ENCODE peak calls at places on chromosomes 11 and 22, in nine cellular contexts. One of them, this sample, is unnamed.

GRCh38 chr11:63583288-63583687 is 20.1 kb upstream of the PLAAT2 start:
- DNase-seq in K562: no peak
- DNase-seq in activated CD4-positive, alpha-beta T cell treated with anti-CD3 and anti-CD28 coated beads, Interleukin-2, amount 50 U/mL, for 4 hours: no peak
- DNase-seq in DMS153: no peak
- DNase-seq in stimulated activated CD4-positive, alpha-beta T cell treated with anti-CD3 and anti-CD28 coated beads, Interleukin-15, amount 100 ng/mL, for 1 hour: no peak
- DNase-seq in HS-5: no peak
- DNase-seq in T47D: no peak
- DNase-seq in type B pancreatic cell: no peak
- DNase-seq in T-helper 22 cell: no peak
- DNase-seq in this sample: no peak

GRCh38 chr22:30694638-30695350 is at the start of gene OSBP2:
- DNase-seq in K562: peak
- DNase-seq in activated CD4-positive, alpha-beta T cell treated with anti-CD3 and anti-CD28 coated beads, Interleukin-2, amount 50 U/mL, for 4 hours: peak
- DNase-seq in DMS153: no peak
- DNase-seq in stimulated activated CD4-positive, alpha-beta T cell treated with anti-CD3 and anti-CD28 coated beads, Interleukin-15, amount 100 ng/mL, for 1 hour: peak
- DNase-seq in HS-5: no peak
- DNase-seq in T47D: peak
- DNase-seq in type B pancreatic cell: peak
- DNase-seq in T-helper 22 cell: peak
- DNase-seq in this sample: no peak

GRCh38 chr22:23098718-23099524 is 28.6 kb downstream of the GNAZ start:
- DNase-seq in K562: no peak
- DNase-seq in activated CD4-positive, alpha-beta T cell treated with anti-CD3 and anti-CD28 coated beads, Interleukin-2, amount 50 U/mL, for 4 hours: no peak
- DNase-seq in DMS153: no peak
- DNase-seq in stimulated activated CD4-positive, alpha-beta T cell treated with anti-CD3 and anti-CD28 coated beads, Interleukin-15, amount 100 ng/mL, for 1 hour: no peak
- DNase-seq in HS-5: no peak
- DNase-seq in T47D: no peak
- DNase-seq in type B pancreatic cell: no peak
- DNase-seq in T-helper 22 cell: no peak
- DNase-seq in this sample: no peak

GRCh38 chr11:123511037-123511870 is 81.2 kb downstream of the GRAMD1B start:
- DNase-seq in K562: peak
- DNase-seq in activated CD4-positive, alpha-beta T cell treated with anti-CD3 and anti-CD28 coated beads, Interleukin-2, amount 50 U/mL, for 4 hours: peak
- DNase-seq in DMS153: peak
- DNase-seq in stimulated activated CD4-positive, alpha-beta T cell treated with anti-CD3 and anti-CD28 coated beads, Interleukin-15, amount 100 ng/mL, for 1 hour: peak
- DNase-seq in HS-5: peak
- DNase-seq in T47D: peak
- DNase-seq in type B pancreatic cell: peak
- DNase-seq in T-helper 22 cell: peak
- DNase-seq in this sample: peak

GRCh38 chr22:44363980-44364749 is 51.4 kb upstream of the SHISAL1 start:
- DNase-seq in K562: no peak
- DNase-seq in activated CD4-positive, alpha-beta T cell treated with anti-CD3 and anti-CD28 coated beads, Interleukin-2, amount 50 U/mL, for 4 hours: no peak
- DNase-seq in DMS153: no peak
- DNase-seq in stimulated activated CD4-positive, alpha-beta T cell treated with anti-CD3 and anti-CD28 coated beads, Interleukin-15, amount 100 ng/mL, for 1 hour: no peak
- DNase-seq in HS-5: no peak
- DNase-seq in T47D: no peak
- DNase-seq in type B pancreatic cell: no peak
- DNase-seq in T-helper 22 cell: no peak
- DNase-seq in this sample: no peak

GRCh38 chr11:103608566-103608965 is 427.9 kb upstream of the DDI1 start:
- DNase-seq in K562: no peak
- DNase-seq in activated CD4-positive, alpha-beta T cell treated with anti-CD3 and anti-CD28 coated beads, Interleukin-2, amount 50 U/mL, for 4 hours: no peak
- DNase-seq in DMS153: no peak
- DNase-seq in stimulated activated CD4-positive, alpha-beta T cell treated with anti-CD3 and anti-CD28 coated beads, Interleukin-15, amount 100 ng/mL, for 1 hour: no peak
- DNase-seq in HS-5: no peak
- DNase-seq in T47D: no peak
- DNase-seq in type B pancreatic cell: no peak
- DNase-seq in T-helper 22 cell: no peak
- DNase-seq in this sample: no peak

GRCh38 chr11:1854949-1855885 is 2.3 kb downstream of the LSP1 start:
- DNase-seq in K562: peak
- DNase-seq in activated CD4-positive, alpha-beta T cell treated with anti-CD3 and anti-CD28 coated beads, Interleukin-2, amount 50 U/mL, for 4 hours: no peak
- DNase-seq in DMS153: no peak
- DNase-seq in stimulated activated CD4-positive, alpha-beta T cell treated with anti-CD3 and anti-CD28 coated beads, Interleukin-15, amount 100 ng/mL, for 1 hour: no peak
- DNase-seq in HS-5: no peak
- DNase-seq in T47D: no peak
- DNase-seq in type B pancreatic cell: no peak
- DNase-seq in T-helper 22 cell: no peak
- DNase-seq in this sample: no peak

GRCh38 chr11:88482871-88483301 is 145.3 kb upstream of the CTSC start:
- DNase-seq in K562: no peak
- DNase-seq in activated CD4-positive, alpha-beta T cell treated with anti-CD3 and anti-CD28 coated beads, Interleukin-2, amount 50 U/mL, for 4 hours: no peak
- DNase-seq in DMS153: no peak
- DNase-seq in stimulated activated CD4-positive, alpha-beta T cell treated with anti-CD3 and anti-CD28 coated beads, Interleukin-15, amount 100 ng/mL, for 1 hour: no peak
- DNase-seq in HS-5: peak
- DNase-seq in T47D: no peak
- DNase-seq in type B pancreatic cell: no peak
- DNase-seq in T-helper 22 cell: no peak
- DNase-seq in this sample: no peak

GRCh38 chr11:76620471-76620870 is 50.1 kb downstream of the LRRC32 start:
- DNase-seq in K562: no peak
- DNase-seq in activated CD4-positive, alpha-beta T cell treated with anti-CD3 and anti-CD28 coated beads, Interleukin-2, amount 50 U/mL, for 4 hours: no peak
- DNase-seq in DMS153: no peak
- DNase-seq in stimulated activated CD4-positive, alpha-beta T cell treated with anti-CD3 and anti-CD28 coated beads, Interleukin-15, amount 100 ng/mL, for 1 hour: no peak
- DNase-seq in HS-5: peak
- DNase-seq in T47D: no peak
- DNase-seq in type B pancreatic cell: no peak
- DNase-seq in T-helper 22 cell: no peak
- DNase-seq in this sample: no peak

GRCh38 chr11:131408011-131408640 is 37.7 kb downstream of the NTM start:
- DNase-seq in K562: peak
- DNase-seq in activated CD4-positive, alpha-beta T cell treated with anti-CD3 and anti-CD28 coated beads, Interleukin-2, amount 50 U/mL, for 4 hours: no peak
- DNase-seq in DMS153: no peak
- DNase-seq in stimulated activated CD4-positive, alpha-beta T cell treated with anti-CD3 and anti-CD28 coated beads, Interleukin-15, amount 100 ng/mL, for 1 hour: no peak
- DNase-seq in HS-5: no peak
- DNase-seq in T47D: peak
- DNase-seq in type B pancreatic cell: no peak
- DNase-seq in T-helper 22 cell: no peak
- DNase-seq in this sample: peak

GRCh38 chr11:74388678-74389327 is 9.4 kb downstream of the PGM2L1 start:
- DNase-seq in K562: peak
- DNase-seq in activated CD4-positive, alpha-beta T cell treated with anti-CD3 and anti-CD28 coated beads, Interleukin-2, amount 50 U/mL, for 4 hours: peak
- DNase-seq in DMS153: peak
- DNase-seq in stimulated activated CD4-positive, alpha-beta T cell treated with anti-CD3 and anti-CD28 coated beads, Interleukin-15, amount 100 ng/mL, for 1 hour: peak
- DNase-seq in HS-5: no peak
- DNase-seq in T47D: peak
- DNase-seq in type B pancreatic cell: no peak
- DNase-seq in T-helper 22 cell: peak
- DNase-seq in this sample: peak

GRCh38 chr11:1939006-1939626 is 8.0 kb upstream of the MRPL23 start:
- DNase-seq in K562: peak
- DNase-seq in activated CD4-positive, alpha-beta T cell treated with anti-CD3 and anti-CD28 coated beads, Interleukin-2, amount 50 U/mL, for 4 hours: no peak
- DNase-seq in DMS153: no peak
- DNase-seq in stimulated activated CD4-positive, alpha-beta T cell treated with anti-CD3 and anti-CD28 coated beads, Interleukin-15, amount 100 ng/mL, for 1 hour: peak
- DNase-seq in HS-5: no peak
- DNase-seq in T47D: no peak
- DNase-seq in type B pancreatic cell: peak
- DNase-seq in T-helper 22 cell: no peak
- DNase-seq in this sample: no peak

GRCh38 chr11:72352859-72353551 is 81.3 kb downstream of the CLPB start:
- DNase-seq in K562: peak
- DNase-seq in activated CD4-positive, alpha-beta T cell treated with anti-CD3 and anti-CD28 coated beads, Interleukin-2, amount 50 U/mL, for 4 hours: no peak
- DNase-seq in DMS153: peak
- DNase-seq in stimulated activated CD4-positive, alpha-beta T cell treated with anti-CD3 and anti-CD28 coated beads, Interleukin-15, amount 100 ng/mL, for 1 hour: no peak
- DNase-seq in HS-5: no peak
- DNase-seq in T47D: no peak
- DNase-seq in type B pancreatic cell: no peak
- DNase-seq in T-helper 22 cell: no peak
- DNase-seq in this sample: no peak

GRCh38 chr11:8261921-8262551 is 1.6 kb downstream of the LMO1 start:
- DNase-seq in K562: no peak
- DNase-seq in activated CD4-positive, alpha-beta T cell treated with anti-CD3 and anti-CD28 coated beads, Interleukin-2, amount 50 U/mL, for 4 hours: no peak
- DNase-seq in DMS153: no peak
- DNase-seq in stimulated activated CD4-positive, alpha-beta T cell treated with anti-CD3 and anti-CD28 coated beads, Interleukin-15, amount 100 ng/mL, for 1 hour: no peak
- DNase-seq in HS-5: no peak
- DNase-seq in T47D: no peak
- DNase-seq in type B pancreatic cell: peak
- DNase-seq in T-helper 22 cell: no peak
- DNase-seq in this sample: no peak

GRCh38 chr22:26751217-26751616 is 93.8 kb downstream of the MIAT start:
- DNase-seq in K562: no peak
- DNase-seq in activated CD4-positive, alpha-beta T cell treated with anti-CD3 and anti-CD28 coated beads, Interleukin-2, amount 50 U/mL, for 4 hours: no peak
- DNase-seq in DMS153: no peak
- DNase-seq in stimulated activated CD4-positive, alpha-beta T cell treated with anti-CD3 and anti-CD28 coated beads, Interleukin-15, amount 100 ng/mL, for 1 hour: no peak
- DNase-seq in HS-5: no peak
- DNase-seq in T47D: no peak
- DNase-seq in type B pancreatic cell: no peak
- DNase-seq in T-helper 22 cell: no peak
- DNase-seq in this sample: no peak

GRCh38 chr11:65663634-65664200 is 1.0 kb upstream of the RELA start:
- DNase-seq in K562: peak
- DNase-seq in activated CD4-positive, alpha-beta T cell treated with anti-CD3 and anti-CD28 coated beads, Interleukin-2, amount 50 U/mL, for 4 hours: peak
- DNase-seq in DMS153: no peak
- DNase-seq in stimulated activated CD4-positive, alpha-beta T cell treated with anti-CD3 and anti-CD28 coated beads, Interleukin-15, amount 100 ng/mL, for 1 hour: no peak
- DNase-seq in HS-5: no peak
- DNase-seq in T47D: no peak
- DNase-seq in type B pancreatic cell: no peak
- DNase-seq in T-helper 22 cell: no peak
- DNase-seq in this sample: no peak

GRCh38 chr11:29075726-29076125 is 941.1 kb downstream of the KCNA4 start:
- DNase-seq in K562: no peak
- DNase-seq in activated CD4-positive, alpha-beta T cell treated with anti-CD3 and anti-CD28 coated beads, Interleukin-2, amount 50 U/mL, for 4 hours: no peak
- DNase-seq in DMS153: no peak
- DNase-seq in stimulated activated CD4-positive, alpha-beta T cell treated with anti-CD3 and anti-CD28 coated beads, Interleukin-15, amount 100 ng/mL, for 1 hour: no peak
- DNase-seq in HS-5: no peak
- DNase-seq in T47D: no peak
- DNase-seq in type B pancreatic cell: no peak
- DNase-seq in T-helper 22 cell: no peak
- DNase-seq in this sample: no peak

GRCh38 chr11:119676461-119677020 is 52.5 kb downstream of the NECTIN1 start:
- DNase-seq in K562: no peak
- DNase-seq in activated CD4-positive, alpha-beta T cell treated with anti-CD3 and anti-CD28 coated beads, Interleukin-2, amount 50 U/mL, for 4 hours: no peak
- DNase-seq in DMS153: no peak
- DNase-seq in stimulated activated CD4-positive, alpha-beta T cell treated with anti-CD3 and anti-CD28 coated beads, Interleukin-15, amount 100 ng/mL, for 1 hour: no peak
- DNase-seq in HS-5: no peak
- DNase-seq in T47D: no peak
- DNase-seq in type B pancreatic cell: no peak
- DNase-seq in T-helper 22 cell: no peak
- DNase-seq in this sample: no peak

GRCh38 chr22:43007519-43008102 is 7.3 kb downstream of the PACSIN2 start:
- DNase-seq in K562: peak
- DNase-seq in activated CD4-positive, alpha-beta T cell treated with anti-CD3 and anti-CD28 coated beads, Interleukin-2, amount 50 U/mL, for 4 hours: no peak
- DNase-seq in DMS153: peak
- DNase-seq in stimulated activated CD4-positive, alpha-beta T cell treated with anti-CD3 and anti-CD28 coated beads, Interleukin-15, amount 100 ng/mL, for 1 hour: no peak
- DNase-seq in HS-5: no peak
- DNase-seq in T47D: no peak
- DNase-seq in type B pancreatic cell: no peak
- DNase-seq in T-helper 22 cell: no peak
- DNase-seq in this sample: no peak

GRCh38 chr11:32870676-32871075 is 21.9 kb upstream of the QSER1 start:
- DNase-seq in K562: peak
- DNase-seq in activated CD4-positive, alpha-beta T cell treated with anti-CD3 and anti-CD28 coated beads, Interleukin-2, amount 50 U/mL, for 4 hours: peak
- DNase-seq in DMS153: peak
- DNase-seq in stimulated activated CD4-positive, alpha-beta T cell treated with anti-CD3 and anti-CD28 coated beads, Interleukin-15, amount 100 ng/mL, for 1 hour: no peak
- DNase-seq in HS-5: no peak
- DNase-seq in T47D: no peak
- DNase-seq in type B pancreatic cell: no peak
- DNase-seq in T-helper 22 cell: no peak
- DNase-seq in this sample: no peak

GRCh38 chr11:128946646-128947045 is 4.0 kb upstream of the TP53AIP1 start:
- DNase-seq in K562: no peak
- DNase-seq in activated CD4-positive, alpha-beta T cell treated with anti-CD3 and anti-CD28 coated beads, Interleukin-2, amount 50 U/mL, for 4 hours: no peak
- DNase-seq in DMS153: no peak
- DNase-seq in stimulated activated CD4-positive, alpha-beta T cell treated with anti-CD3 and anti-CD28 coated beads, Interleukin-15, amount 100 ng/mL, for 1 hour: no peak
- DNase-seq in HS-5: no peak
- DNase-seq in T47D: no peak
- DNase-seq in type B pancreatic cell: no peak
- DNase-seq in T-helper 22 cell: no peak
- DNase-seq in this sample: no peak

GRCh38 chr11:61011950-61012830 is 40.7 kb downstream of the CD6 start:
- DNase-seq in K562: no peak
- DNase-seq in activated CD4-positive, alpha-beta T cell treated with anti-CD3 and anti-CD28 coated beads, Interleukin-2, amount 50 U/mL, for 4 hours: no peak
- DNase-seq in DMS153: no peak
- DNase-seq in stimulated activated CD4-positive, alpha-beta T cell treated with anti-CD3 and anti-CD28 coated beads, Interleukin-15, amount 100 ng/mL, for 1 hour: no peak
- DNase-seq in HS-5: no peak
- DNase-seq in T47D: no peak
- DNase-seq in type B pancreatic cell: no peak
- DNase-seq in T-helper 22 cell: no peak
- DNase-seq in this sample: no peak

GRCh38 chr11:60985991-60986915 is 14.8 kb downstream of the CD6 start:
- DNase-seq in K562: no peak
- DNase-seq in activated CD4-positive, alpha-beta T cell treated with anti-CD3 and anti-CD28 coated beads, Interleukin-2, amount 50 U/mL, for 4 hours: peak
- DNase-seq in DMS153: no peak
- DNase-seq in stimulated activated CD4-positive, alpha-beta T cell treated with anti-CD3 and anti-CD28 coated beads, Interleukin-15, amount 100 ng/mL, for 1 hour: peak
- DNase-seq in HS-5: peak
- DNase-seq in T47D: no peak
- DNase-seq in type B pancreatic cell: no peak
- DNase-seq in T-helper 22 cell: peak
- DNase-seq in this sample: no peak

GRCh38 chr11:125141686-125142535 is 22.6 kb upstream of the PKNOX2 start:
- DNase-seq in K562: peak
- DNase-seq in activated CD4-positive, alpha-beta T cell treated with anti-CD3 and anti-CD28 coated beads, Interleukin-2, amount 50 U/mL, for 4 hours: peak
- DNase-seq in DMS153: no peak
- DNase-seq in stimulated activated CD4-positive, alpha-beta T cell treated with anti-CD3 and anti-CD28 coated beads, Interleukin-15, amount 100 ng/mL, for 1 hour: peak
- DNase-seq in HS-5: no peak
- DNase-seq in T47D: no peak
- DNase-seq in type B pancreatic cell: peak
- DNase-seq in T-helper 22 cell: peak
- DNase-seq in this sample: no peak

GRCh38 chr11:7204778-7205177 is 46.9 kb upstream of the SYT9 start:
- DNase-seq in K562: no peak
- DNase-seq in activated CD4-positive, alpha-beta T cell treated with anti-CD3 and anti-CD28 coated beads, Interleukin-2, amount 50 U/mL, for 4 hours: no peak
- DNase-seq in DMS153: no peak
- DNase-seq in stimulated activated CD4-positive, alpha-beta T cell treated with anti-CD3 and anti-CD28 coated beads, Interleukin-15, amount 100 ng/mL, for 1 hour: no peak
- DNase-seq in HS-5: peak
- DNase-seq in T47D: no peak
- DNase-seq in type B pancreatic cell: no peak
- DNase-seq in T-helper 22 cell: no peak
- DNase-seq in this sample: no peak

GRCh38 chr22:46079093-46079860 is 71.0 kb upstream of the PPARA start:
- DNase-seq in K562: no peak
- DNase-seq in activated CD4-positive, alpha-beta T cell treated with anti-CD3 and anti-CD28 coated beads, Interleukin-2, amount 50 U/mL, for 4 hours: no peak
- DNase-seq in DMS153: no peak
- DNase-seq in stimulated activated CD4-positive, alpha-beta T cell treated with anti-CD3 and anti-CD28 coated beads, Interleukin-15, amount 100 ng/mL, for 1 hour: no peak
- DNase-seq in HS-5: no peak
- DNase-seq in T47D: no peak
- DNase-seq in type B pancreatic cell: no peak
- DNase-seq in T-helper 22 cell: no peak
- DNase-seq in this sample: no peak

GRCh38 chr11:2975594-2975993 is 16.5 kb downstream of the NAP1L4 start:
- DNase-seq in K562: peak
- DNase-seq in activated CD4-positive, alpha-beta T cell treated with anti-CD3 and anti-CD28 coated beads, Interleukin-2, amount 50 U/mL, for 4 hours: peak
- DNase-seq in DMS153: no peak
- DNase-seq in stimulated activated CD4-positive, alpha-beta T cell treated with anti-CD3 and anti-CD28 coated beads, Interleukin-15, amount 100 ng/mL, for 1 hour: no peak
- DNase-seq in HS-5: no peak
- DNase-seq in T47D: no peak
- DNase-seq in type B pancreatic cell: no peak
- DNase-seq in T-helper 22 cell: peak
- DNase-seq in this sample: peak

GRCh38 chr22:39611360-39611759 is 40.8 kb downstream of the CACNA1I start:
- DNase-seq in K562: no peak
- DNase-seq in activated CD4-positive, alpha-beta T cell treated with anti-CD3 and anti-CD28 coated beads, Interleukin-2, amount 50 U/mL, for 4 hours: no peak
- DNase-seq in DMS153: no peak
- DNase-seq in stimulated activated CD4-positive, alpha-beta T cell treated with anti-CD3 and anti-CD28 coated beads, Interleukin-15, amount 100 ng/mL, for 1 hour: no peak
- DNase-seq in HS-5: no peak
- DNase-seq in T47D: no peak
- DNase-seq in type B pancreatic cell: no peak
- DNase-seq in T-helper 22 cell: no peak
- DNase-seq in this sample: no peak

GRCh38 chr11:62370743-62371440 is 33.6 kb downstream of the ASRGL1 start:
- DNase-seq in K562: no peak
- DNase-seq in activated CD4-positive, alpha-beta T cell treated with anti-CD3 and anti-CD28 coated beads, Interleukin-2, amount 50 U/mL, for 4 hours: peak
- DNase-seq in DMS153: no peak
- DNase-seq in stimulated activated CD4-positive, alpha-beta T cell treated with anti-CD3 and anti-CD28 coated beads, Interleukin-15, amount 100 ng/mL, for 1 hour: no peak
- DNase-seq in HS-5: no peak
- DNase-seq in T47D: no peak
- DNase-seq in type B pancreatic cell: no peak
- DNase-seq in T-helper 22 cell: peak
- DNase-seq in this sample: no peak

GRCh38 chr11:8863838-8864237 is 47.2 kb upstream of the AKIP1 start:
- DNase-seq in K562: no peak
- DNase-seq in activated CD4-positive, alpha-beta T cell treated with anti-CD3 and anti-CD28 coated beads, Interleukin-2, amount 50 U/mL, for 4 hours: no peak
- DNase-seq in DMS153: no peak
- DNase-seq in stimulated activated CD4-positive, alpha-beta T cell treated with anti-CD3 and anti-CD28 coated beads, Interleukin-15, amount 100 ng/mL, for 1 hour: no peak
- DNase-seq in HS-5: no peak
- DNase-seq in T47D: no peak
- DNase-seq in type B pancreatic cell: no peak
- DNase-seq in T-helper 22 cell: no peak
- DNase-seq in this sample: no peak

GRCh38 chr22:49735411-49736311 is 92.0 kb downstream of the BRD1 start:
- DNase-seq in K562: peak
- DNase-seq in activated CD4-positive, alpha-beta T cell treated with anti-CD3 and anti-CD28 coated beads, Interleukin-2, amount 50 U/mL, for 4 hours: no peak
- DNase-seq in DMS153: no peak
- DNase-seq in stimulated activated CD4-positive, alpha-beta T cell treated with anti-CD3 and anti-CD28 coated beads, Interleukin-15, amount 100 ng/mL, for 1 hour: no peak
- DNase-seq in HS-5: no peak
- DNase-seq in T47D: peak
- DNase-seq in type B pancreatic cell: peak
- DNase-seq in T-helper 22 cell: no peak
- DNase-seq in this sample: peak